ENCODE peak calls at places on chromosomes 2 and 18, in seven cellular contexts. J is non-pigmented ciliary epithelial cell; N is nucleus accumbens; G is erythroblast; X is fibroblast of lung; S is cerebellar cortex; T is stimulated activated CD4-positive, alpha-beta T cell treated with anti-CD3 and anti-CD28 coated beads, Interleukin-2, amount 100 ng/mL, for 48 hours. L is an unnamed sample.

GRCh38 chr2:52594036-52594435 is 1173.6 kb upstream of the CHAC2 start:
- DNase-seq in S (no peak), X (no peak), T (no peak), N (no peak), G (no peak), J (peak), L (no peak)

GRCh38 chr2:46657042-46657504 is 177.7 kb downstream of the TMEM247 start:
- DNase-seq in G (peak), S (peak), X (peak), N (no peak), T (no peak), J (no peak), L (no peak)

GRCh38 chr2:59888015-59888414 is 665.4 kb downstream of the BCL11A start:
- DNase-seq in J (no peak), S (no peak), X (no peak), N (no peak), T (no peak), G (no peak), L (no peak)

GRCh38 chr2:25228848-25229674 is 60.7 kb upstream of the POMC start:
- DNase-seq in X (peak), G (peak), S (peak), T (no peak), N (peak), J (peak), L (peak)

GRCh38 chr2:180012523-180012922 is 5.4 kb upstream of the CWC22 start:
- DNase-seq in T (no peak), J (peak), X (peak), S (no peak), N (no peak), G (no peak), L (no peak)

GRCh38 chr18:9808530-9809241 is 77.1 kb upstream of the TXNDC2 start:
- DNase-seq in X (peak), S (no peak), N (peak), T (no peak), G (no peak), J (no peak), L (peak)

GRCh38 chr18:68714707-68715496 is at the start of gene TMX3:
- DNase-seq in X (peak), S (peak), N (peak), J (peak), T (peak), G (peak), L (peak)

GRCh38 chr2:177165103-177165583 is 47.5 kb upstream of the HNRNPA3 start:
- DNase-seq in S (peak), N (peak), J (no peak), X (peak), G (peak), T (no peak), L (peak)

GRCh38 chr2:29259221-29259620 is 144.0 kb downstream of the CLIP4 start:
- DNase-seq in J (peak), G (no peak), T (no peak), N (no peak), X (peak), S (no peak), L (no peak)

GRCh38 chr2:37919631-37920032 is 5.5 kb upstream of the RMDN2 start:
- DNase-seq in T (no peak), J (no peak), S (no peak), N (no peak), X (no peak), G (peak), L (no peak)

GRCh38 chr2:41994661-41995060 is 53.2 kb upstream of the PKDCC start:
- DNase-seq in S (no peak), X (no peak), J (no peak), T (no peak), G (no peak), N (no peak), L (no peak)

GRCh38 chr2:709138-709779 is 32.1 kb upstream of the TMEM18 start:
- DNase-seq in T (no peak), G (no peak), N (no peak), J (no peak), X (peak), S (peak), L (no peak)

GRCh38 chr2:27143285-27143684 is 4.1 kb upstream of the PRR30 start:
- DNase-seq in T (no peak), G (no peak), J (no peak), N (no peak), S (no peak), X (no peak), L (no peak)

GRCh38 chr18:35122586-35123224 is 81.5 kb downstream of the MAPRE2 start:
- DNase-seq in X (no peak), N (no peak), T (no peak), S (no peak), J (no peak), G (no peak), L (peak)

GRCh38 chr2:58535182-58535581 is 294.1 kb upstream of the FANCL start:
- DNase-seq in T (no peak), G (no peak), N (no peak), S (no peak), X (no peak), J (no peak), L (no peak)

GRCh38 chr2:230016844-230017243 is 51.9 kb downstream of the SLC16A14 start:
- DNase-seq in G (no peak), T (no peak), J (no peak), X (no peak), N (no peak), S (no peak), L (no peak)

GRCh38 chr2:240988571-240989271 is 9.7 kb upstream of the SNED1 start:
- DNase-seq in N (no peak), S (no peak), T (no peak), J (no peak), G (no peak), X (no peak), L (no peak)

GRCh38 chr2:224838335-224838734 is 122.2 kb upstream of the CCDC195 start:
- DNase-seq in N (no peak), T (no peak), S (no peak), G (no peak), J (no peak), X (peak), L (no peak)

GRCh38 chr2:227241005-227241404 is 76.6 kb downstream of the COL4A3 start:
- DNase-seq in J (no peak), T (no peak), S (no peak), N (no peak), G (no peak), X (no peak), L (no peak)

GRCh38 chr2:96107883-96108551 is 8.4 kb downstream of the ADRA2B start:
- DNase-seq in G (no peak), N (no peak), X (no peak), T (no peak), S (no peak), J (no peak), L (no peak)

GRCh38 chr2:225867071-225867470 is 467.6 kb downstream of the NYAP2 start:
- DNase-seq in X (no peak), G (no peak), S (no peak), J (no peak), T (no peak), N (no peak), L (no peak)

GRCh38 chr18:59846814-59847490 is 52.8 kb upstream of the PMAIP1 start:
- DNase-seq in S (no peak), G (no peak), X (peak), J (no peak), T (peak), N (no peak), L (no peak)

GRCh38 chr18:75124551-75124950 is 84.4 kb downstream of the PTGR3 start:
- DNase-seq in S (no peak), X (no peak), J (no peak), T (no peak), N (no peak), G (no peak), L (no peak)

GRCh38 chr2:241892299-241893137 is 23.0 kb downstream of the RTP5 start:
- DNase-seq in G (peak), J (no peak), X (peak), T (no peak), N (no peak), S (no peak), L (no peak)

GRCh38 chr18:45107425-45107824 is 426.7 kb downstream of the SETBP1 start:
- DNase-seq in G (no peak), S (no peak), N (no peak), X (peak), T (no peak), J (no peak), L (no peak)

GRCh38 chr2:167264380-167264779 is 376.1 kb downstream of the XIRP2 start:
- DNase-seq in X (peak), S (peak), J (no peak), G (no peak), N (peak), T (no peak), L (no peak)

GRCh38 chr2:46548103-46548486 is 68.7 kb downstream of the TMEM247 start:
- DNase-seq in S (no peak), X (no peak), G (no peak), J (no peak), T (no peak), N (no peak), L (peak)

L was measured in hypothalamus.